ENCODE peak calls at places on chromosomes 16 and 17, in nine cellular contexts. One of them, this sample, is unnamed. For H3K4me1, the result is how much of the 10 kb centered on the place peaks cover.

GRCh38 chr17:15908378-15908777 is 36.6 kb upstream of the ADORA2B start:
- DNase-seq in A549: no peak
- DNase-seq in fibroblast of lung: no peak
- DNase-seq in thyroid gland: no peak
- DNase-seq in SJCRH30: no peak
- DNase-seq in body of pancreas: no peak
- DNase-seq in mucosa of descending colon: no peak
- DNase-seq in CD4-positive, CD25-positive, alpha-beta regulatory T cell: no peak
- DNase-seq in transverse colon: no peak
- DNase-seq in this sample: no peak

GRCh38 chr17:56297142-56297541 is 143.9 kb downstream of the ANKFN1 start:
- DNase-seq in thyroid gland: peak
- DNase-seq in body of pancreas: no peak
- DNase-seq in transverse colon: no peak
- DNase-seq in fibroblast of lung: peak
- DNase-seq in CD4-positive, CD25-positive, alpha-beta regulatory T cell: no peak
- DNase-seq in SJCRH30: peak
- DNase-seq in A549: no peak
- DNase-seq in mucosa of descending colon: no peak
- DNase-seq in this sample: no peak

GRCh38 chr16:57688987-57689771 is 5.4 kb upstream of the DRC7 start:
- DNase-seq in fibroblast of lung: no peak
- DNase-seq in A549: no peak
- DNase-seq in mucosa of descending colon: no peak
- DNase-seq in transverse colon: no peak
- DNase-seq in CD4-positive, CD25-positive, alpha-beta regulatory T cell: no peak
- DNase-seq in body of pancreas: peak
- DNase-seq in thyroid gland: no peak
- DNase-seq in SJCRH30: no peak
- DNase-seq in this sample: no peak

GRCh38 chr17:49817993-49818392 is 29.5 kb downstream of the KAT7 start:
- DNase-seq in transverse colon: no peak
- DNase-seq in SJCRH30: no peak
- DNase-seq in fibroblast of lung: no peak
- DNase-seq in mucosa of descending colon: no peak
- DNase-seq in thyroid gland: no peak
- DNase-seq in CD4-positive, CD25-positive, alpha-beta regulatory T cell: peak
- DNase-seq in body of pancreas: no peak
- DNase-seq in A549: no peak
- DNase-seq in this sample: no peak

GRCh38 chr17:61568219-61569072 is 22.6 kb downstream of the NACA2 start:
- DNase-seq in thyroid gland: no peak
- DNase-seq in CD4-positive, CD25-positive, alpha-beta regulatory T cell: no peak
- DNase-seq in fibroblast of lung: no peak
- DNase-seq in transverse colon: no peak
- DNase-seq in mucosa of descending colon: no peak
- DNase-seq in A549: peak
- DNase-seq in body of pancreas: no peak
- DNase-seq in SJCRH30: no peak
- DNase-seq in this sample: no peak

GRCh38 chr17:78381601-78382168 is 3.2 kb downstream of the PGS1 start:
- DNase-seq in CD4-positive, CD25-positive, alpha-beta regulatory T cell: peak
- DNase-seq in body of pancreas: no peak
- DNase-seq in A549: no peak
- DNase-seq in fibroblast of lung: no peak
- DNase-seq in SJCRH30: no peak
- DNase-seq in thyroid gland: no peak
- DNase-seq in mucosa of descending colon: peak
- DNase-seq in transverse colon: no peak
- DNase-seq in this sample: peak

GRCh38 chr17:39235555-39236221 is 9.9 kb upstream of the STAC2 start:
- DNase-seq in A549: peak
- DNase-seq in mucosa of descending colon: peak
- DNase-seq in body of pancreas: peak
- DNase-seq in SJCRH30: peak
- DNase-seq in fibroblast of lung: peak
- DNase-seq in thyroid gland: no peak
- DNase-seq in transverse colon: peak
- DNase-seq in CD4-positive, CD25-positive, alpha-beta regulatory T cell: peak
- DNase-seq in this sample: peak

GRCh38 chr17:75524971-75525805 is at the start of gene LLGL2:
- DNase-seq in body of pancreas: peak
- DNase-seq in A549: peak
- DNase-seq in thyroid gland: peak
- DNase-seq in CD4-positive, CD25-positive, alpha-beta regulatory T cell: peak
- DNase-seq in transverse colon: peak
- DNase-seq in SJCRH30: no peak
- DNase-seq in fibroblast of lung: peak
- DNase-seq in mucosa of descending colon: peak
- DNase-seq in this sample: peak

GRCh38 chr16:82991435-82991834 is 364.7 kb downstream of the CDH13 start:
- DNase-seq in SJCRH30: no peak
- DNase-seq in fibroblast of lung: no peak
- DNase-seq in body of pancreas: no peak
- DNase-seq in CD4-positive, CD25-positive, alpha-beta regulatory T cell: no peak
- DNase-seq in thyroid gland: no peak
- DNase-seq in A549: no peak
- DNase-seq in mucosa of descending colon: peak
- DNase-seq in transverse colon: peak
- DNase-seq in this sample: no peak

GRCh38 chr16:82992826-82993225 is 366.1 kb downstream of the CDH13 start:
- DNase-seq in mucosa of descending colon: no peak
- DNase-seq in transverse colon: no peak
- DNase-seq in A549: no peak
- DNase-seq in CD4-positive, CD25-positive, alpha-beta regulatory T cell: no peak
- DNase-seq in body of pancreas: no peak
- DNase-seq in thyroid gland: no peak
- DNase-seq in fibroblast of lung: no peak
- DNase-seq in SJCRH30: no peak
- DNase-seq in this sample: no peak

GRCh38 chr16:82993415-82993814 is 366.6 kb downstream of the CDH13 start:
- DNase-seq in CD4-positive, CD25-positive, alpha-beta regulatory T cell: no peak
- DNase-seq in transverse colon: no peak
- DNase-seq in fibroblast of lung: no peak
- DNase-seq in body of pancreas: no peak
- DNase-seq in mucosa of descending colon: no peak
- DNase-seq in SJCRH30: no peak
- DNase-seq in thyroid gland: no peak
- DNase-seq in A549: no peak
- DNase-seq in this sample: no peak

GRCh38 chr16:82993874-82994375 is 367.2 kb downstream of the CDH13 start:
- DNase-seq in mucosa of descending colon: no peak
- DNase-seq in SJCRH30: peak
- DNase-seq in fibroblast of lung: no peak
- DNase-seq in transverse colon: no peak
- DNase-seq in body of pancreas: no peak
- DNase-seq in A549: no peak
- DNase-seq in CD4-positive, CD25-positive, alpha-beta regulatory T cell: no peak
- DNase-seq in thyroid gland: no peak
- DNase-seq in this sample: no peak

DNA sequence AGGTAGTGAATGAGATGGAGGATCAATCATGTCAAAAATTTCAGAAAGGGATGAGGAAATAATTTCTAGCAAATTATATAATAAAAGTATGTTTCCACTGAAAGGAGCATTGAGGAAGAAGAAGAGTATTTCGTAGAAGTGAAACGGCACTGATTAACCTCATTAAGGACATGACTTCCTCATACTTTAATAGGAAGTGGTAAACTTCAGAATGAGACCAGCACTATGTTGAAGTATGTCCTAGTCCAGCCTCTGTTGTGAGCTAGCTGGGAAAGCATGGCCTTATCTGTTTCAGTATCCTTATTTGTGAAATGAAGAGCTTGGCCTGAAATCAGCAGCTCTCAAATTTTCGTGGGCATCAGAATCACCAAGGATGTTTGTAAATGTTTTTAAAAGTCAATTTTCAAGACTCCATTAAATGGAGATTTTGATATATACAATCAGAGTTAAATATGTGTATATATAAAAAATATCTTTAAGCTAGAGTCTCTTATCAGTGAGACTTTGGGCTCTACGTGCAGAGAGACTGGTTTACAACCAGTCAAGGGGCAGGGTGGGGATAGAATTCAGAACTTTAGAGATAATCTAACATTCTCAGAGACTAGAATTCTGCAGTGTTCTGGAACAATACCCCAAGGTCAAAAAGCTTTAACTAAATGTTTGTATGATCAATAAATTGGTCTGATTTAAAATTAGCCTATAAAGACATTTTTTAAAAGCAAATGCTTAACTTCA is 365.3 kb downstream of the CDH13 start:
- DNase-seq in thyroid gland: no peak
- DNase-seq in A549: no peak
- DNase-seq in transverse colon: no peak
- DNase-seq in CD4-positive, CD25-positive, alpha-beta regulatory T cell: no peak
- DNase-seq in mucosa of descending colon: peak
- DNase-seq in body of pancreas: no peak
- DNase-seq in SJCRH30: no peak
- DNase-seq in fibroblast of lung: no peak
- DNase-seq in this sample: no peak
- H3K4me1 ChIP-seq in thyroid gland: under half
- H3K4me1 ChIP-seq in A549: under half
- H3K4me1 ChIP-seq in transverse colon: under half
- H3K4me1 ChIP-seq in CD4-positive, CD25-positive, alpha-beta regulatory T cell: under half
- H3K4me1 ChIP-seq in mucosa of descending colon: under half
- H3K4me1 ChIP-seq in body of pancreas: under half
- H3K4me1 ChIP-seq in SJCRH30: under half
- H3K4me1 ChIP-seq in fibroblast of lung: under half
- H3K4me1 ChIP-seq in this sample: under half

DNA sequence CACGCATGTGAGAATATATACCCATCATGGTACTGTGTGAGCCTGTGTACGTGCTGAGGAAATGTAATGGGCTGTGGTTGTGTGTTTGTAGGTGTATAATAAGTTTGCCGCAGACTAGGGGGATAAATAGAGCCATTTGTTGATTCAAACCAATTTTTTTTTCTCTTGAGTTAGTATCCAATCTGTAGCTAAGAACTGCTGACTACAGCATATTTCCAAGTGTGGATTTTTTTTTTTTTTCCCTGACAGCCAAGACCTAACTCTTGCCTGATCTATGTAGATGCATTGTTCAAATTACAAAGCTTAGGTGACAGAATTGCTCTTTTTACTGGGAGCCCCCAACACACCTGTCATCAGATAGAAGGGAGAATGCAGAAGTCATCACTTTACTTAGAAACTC is 62.3 kb downstream of the RBFOX1 start:
- DNase-seq in SJCRH30: no peak
- DNase-seq in transverse colon: no peak
- DNase-seq in fibroblast of lung: no peak
- DNase-seq in body of pancreas: no peak
- DNase-seq in mucosa of descending colon: no peak
- DNase-seq in thyroid gland: no peak
- DNase-seq in A549: no peak
- DNase-seq in CD4-positive, CD25-positive, alpha-beta regulatory T cell: no peak
- DNase-seq in this sample: no peak
- H3K4me3 ChIP-seq in SJCRH30: no peak
- H3K4me3 ChIP-seq in transverse colon: no peak
- H3K4me3 ChIP-seq in fibroblast of lung: no peak
- H3K4me3 ChIP-seq in body of pancreas: no peak
- H3K4me3 ChIP-seq in mucosa of descending colon: no peak
- H3K4me3 ChIP-seq in thyroid gland: no peak
- H3K4me3 ChIP-seq in A549: no peak
- H3K4me3 ChIP-seq in CD4-positive, CD25-positive, alpha-beta regulatory T cell: no peak
- H3K4me3 ChIP-seq in this sample: no peak

GRCh38 chr16:746637-747036 is 5.8 kb upstream of the CIAO3 start:
- DNase-seq in body of pancreas: no peak
- DNase-seq in CD4-positive, CD25-positive, alpha-beta regulatory T cell: no peak
- DNase-seq in mucosa of descending colon: no peak
- DNase-seq in SJCRH30: no peak
- DNase-seq in A549: no peak
- DNase-seq in thyroid gland: no peak
- DNase-seq in transverse colon: no peak
- DNase-seq in fibroblast of lung: no peak
- DNase-seq in this sample: no peak

GRCh38 chr16:745739-746138 is 4.9 kb upstream of the CIAO3 start:
- DNase-seq in body of pancreas: peak
- DNase-seq in fibroblast of lung: no peak
- DNase-seq in SJCRH30: peak
- DNase-seq in CD4-positive, CD25-positive, alpha-beta regulatory T cell: no peak
- DNase-seq in transverse colon: no peak
- DNase-seq in mucosa of descending colon: peak
- DNase-seq in A549: peak
- DNase-seq in thyroid gland: peak
- DNase-seq in this sample: no peak

GRCh38 chr16:741986-742629 is 1.3 kb upstream of the CIAO3 start:
- DNase-seq in A549: no peak
- DNase-seq in fibroblast of lung: no peak
- DNase-seq in transverse colon: no peak
- DNase-seq in SJCRH30: no peak
- DNase-seq in thyroid gland: no peak
- DNase-seq in CD4-positive, CD25-positive, alpha-beta regulatory T cell: no peak
- DNase-seq in body of pancreas: no peak
- DNase-seq in mucosa of descending colon: no peak
- DNase-seq in this sample: no peak

GRCh38 chr16:740764-741505 is at the start of gene CIAO3:
- DNase-seq in A549: peak
- DNase-seq in transverse colon: peak
- DNase-seq in CD4-positive, CD25-positive, alpha-beta regulatory T cell: peak
- DNase-seq in thyroid gland: peak
- DNase-seq in mucosa of descending colon: peak
- DNase-seq in SJCRH30: peak
- DNase-seq in body of pancreas: peak
- DNase-seq in fibroblast of lung: peak
- DNase-seq in this sample: peak

DNA sequence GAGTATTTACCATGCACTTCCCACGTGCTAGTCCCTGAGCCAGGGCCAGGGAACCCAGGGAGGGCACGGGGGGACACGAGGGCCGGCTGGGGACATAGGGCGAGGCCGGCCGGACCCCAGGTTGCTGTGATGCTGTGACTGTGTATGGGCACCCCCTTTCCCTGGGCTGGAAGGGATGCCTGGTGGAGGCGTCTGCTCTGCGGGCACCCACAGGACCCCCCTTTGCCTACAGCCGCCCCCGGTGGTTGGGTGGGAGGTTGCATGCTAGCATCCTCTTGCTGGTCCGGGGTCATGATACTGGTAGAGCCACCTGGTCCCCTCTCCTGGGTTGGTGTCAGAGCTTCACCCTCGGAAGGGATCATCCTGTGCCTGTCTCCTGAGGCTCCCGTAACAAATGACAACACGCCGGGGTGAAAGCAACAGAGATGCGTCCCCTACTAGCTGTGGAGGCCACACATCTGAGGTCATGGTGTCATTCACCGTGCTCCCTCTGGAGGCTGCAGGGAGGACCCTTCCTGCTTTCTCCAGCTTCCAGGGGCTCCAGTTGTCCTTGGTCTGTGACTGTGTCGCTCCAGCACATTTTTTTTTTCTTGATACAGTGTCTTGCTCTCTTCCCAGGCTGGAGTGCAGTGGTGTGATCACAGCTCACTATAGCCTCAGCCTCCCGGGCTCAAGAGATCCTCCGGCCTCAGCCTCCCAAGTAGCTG is 3.1 kb upstream of the CIAO3 start:
- DNase-seq in CD4-positive, CD25-positive, alpha-beta regulatory T cell: no peak
- DNase-seq in fibroblast of lung: no peak
- DNase-seq in transverse colon: no peak
- DNase-seq in body of pancreas: no peak
- DNase-seq in SJCRH30: no peak
- DNase-seq in mucosa of descending colon: no peak
- DNase-seq in thyroid gland: no peak
- DNase-seq in A549: no peak
- DNase-seq in this sample: no peak
- H3K4me1 ChIP-seq in CD4-positive, CD25-positive, alpha-beta regulatory T cell: under half
- H3K4me1 ChIP-seq in fibroblast of lung: under half
- H3K4me1 ChIP-seq in transverse colon: under half
- H3K4me1 ChIP-seq in body of pancreas: under half
- H3K4me1 ChIP-seq in SJCRH30: under half
- H3K4me1 ChIP-seq in mucosa of descending colon: under half
- H3K4me1 ChIP-seq in thyroid gland: under half
- H3K4me1 ChIP-seq in A549: under half
- H3K4me1 ChIP-seq in this sample: under half

DNA sequence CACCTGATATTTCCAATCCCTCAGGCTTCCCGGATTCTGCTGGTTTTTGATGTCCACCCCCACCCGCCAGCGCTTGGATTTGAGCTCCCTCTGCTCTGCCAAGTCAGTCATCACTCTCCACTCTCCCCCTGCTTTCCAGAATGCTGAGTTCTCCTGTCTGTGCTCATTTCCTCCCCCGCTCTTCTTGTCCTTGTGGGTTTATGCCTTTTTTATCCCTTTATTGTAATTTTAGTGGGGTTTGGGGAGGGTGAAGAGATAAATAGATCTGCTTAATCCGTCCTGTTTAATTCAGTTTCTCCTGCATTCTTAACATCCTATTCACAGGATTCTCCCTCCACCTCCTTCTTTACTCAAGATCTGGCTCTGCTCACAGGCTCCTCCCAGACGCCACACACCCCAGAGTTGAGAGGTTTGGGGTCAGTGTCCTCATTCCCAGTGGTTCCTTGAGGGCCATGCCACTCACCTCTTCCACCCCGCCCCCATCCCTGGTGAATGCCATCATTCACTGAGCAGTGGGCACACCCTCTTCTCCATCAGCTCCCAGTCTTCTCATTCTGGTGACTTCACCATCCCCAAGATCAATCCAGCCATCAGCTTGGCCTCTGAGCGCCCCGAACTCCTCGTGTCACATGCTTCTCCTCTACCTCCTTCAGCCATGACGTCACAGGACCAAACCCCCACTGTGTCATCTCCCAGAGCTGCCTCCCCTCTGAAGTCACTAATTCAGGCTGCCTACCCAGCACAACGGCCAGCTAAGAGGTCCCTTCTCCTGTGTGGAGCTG is 15.1 kb upstream of the GUCY2D start:
- DNase-seq in fibroblast of lung: no peak
- DNase-seq in SJCRH30: no peak
- DNase-seq in mucosa of descending colon: no peak
- DNase-seq in body of pancreas: no peak
- DNase-seq in A549: no peak
- DNase-seq in thyroid gland: no peak
- DNase-seq in CD4-positive, CD25-positive, alpha-beta regulatory T cell: no peak
- DNase-seq in transverse colon: no peak
- DNase-seq in this sample: no peak
- H3K4me3 ChIP-seq in fibroblast of lung: no peak
- H3K4me3 ChIP-seq in SJCRH30: no peak
- H3K4me3 ChIP-seq in mucosa of descending colon: no peak
- H3K4me3 ChIP-seq in body of pancreas: no peak
- H3K4me3 ChIP-seq in A549: no peak
- H3K4me3 ChIP-seq in thyroid gland: no peak
- H3K4me3 ChIP-seq in CD4-positive, CD25-positive, alpha-beta regulatory T cell: no peak
- H3K4me3 ChIP-seq in transverse colon: no peak
- H3K4me3 ChIP-seq in this sample: no peak